ENCODE peak calls at places on chromosomes 13 and 19, in four cellular contexts. M is midbrain, Z is GM04503, T is AML-193. K is an unnamed sample.

GRCh38 chr13:112635323-112635722 is 47.4 kb upstream of the TUBGCP3 start:
- DNase-seq in M (no peak), Z (no peak), T (no peak), K (peak; percentile 10)

GRCh38 chr19:36245210-36246005 is 30.5 kb downstream of the ZNF146 start:
- DNase-seq in M (peak; percentile 8), Z (no peak), T (no peak), K (no peak)

GRCh38 chr19:9306443-9306842 is 3.2 kb downstream of the ZNF699 start:
- DNase-seq in M (no peak), Z (peak; percentile 92), T (no peak), K (no peak)

GRCh38 chr19:1407662-1408299 is 395 bp downstream of the DAZAP1 start:
- DNase-seq in M (no peak), Z (no peak), T (no peak), K (peak; percentile 73)

GRCh38 chr19:8174706-8175105 is 25.3 kb upstream of the FBN3 start:
- DNase-seq in M (no peak), Z (no peak), T (no peak), K (no peak)

GRCh38 chr19:9721861-9722260 is 46.7 kb downstream of the ZNF846 start:
- DNase-seq in M (no peak), Z (no peak), T (peak; percentile 11), K (no peak)

GRCh38 chr19:11598103-11598483 is 810 bp downstream of the ZNF627 start:
- DNase-seq in M (no peak), Z (no peak), T (no peak), K (no peak)

GRCh38 chr19:30371157-30371845 is 883 bp upstream of the ZNF536 start:
- DNase-seq in M (peak; percentile 72), Z (no peak), T (no peak), K (no peak)

GRCh38 chr13:73844986-73845385 is 289.2 kb downstream of the KLF12 start:
- DNase-seq in M (no peak), Z (no peak), T (no peak), K (no peak)

GRCh38 chr19:10408511-10409291 is 5.4 kb upstream of the CDC37 start:
- DNase-seq in M (peak; percentile 22), Z (no peak), T (peak; percentile 26), K (peak; percentile 84)

GRCh38 chr19:52941941-52942370 is 18.7 kb upstream of the ZNF888 start:
- DNase-seq in M (no peak), Z (no peak), T (no peak), K (peak; percentile 64)

GRCh38 chr13:59094149-59094548 is 1069.6 kb downstream of the DIAPH3 start:
- DNase-seq in M (no peak), Z (no peak), T (no peak), K (no peak)

GRCh38 chr19:46716013-46716671 is 772 bp downstream of the PRKD2 start:
- DNase-seq in M (no peak), Z (no peak), T (no peak), K (peak; percentile 56)

GRCh38 chr13:30466841-30467252 is 1.1 kb upstream of the HMGB1 start:
- DNase-seq in M (no peak), Z (no peak), T (peak; percentile 95), K (no peak)

GRCh38 chr19:49616945-49617344 is 23.0 kb downstream of the RRAS start:
- DNase-seq in M (no peak), Z (no peak), T (no peak), K (no peak)

GRCh38 chr19:49688531-49689132 is 762 bp upstream of the ADM5 start:
- DNase-seq in M (no peak), Z (no peak), T (no peak), K (no peak)

GRCh38 chr13:66405908-66406802 is 824.0 kb downstream of the PCDH9 start:
- DNase-seq in M (peak; percentile 28), Z (peak; percentile 18), T (no peak), K (no peak)

GRCh38 chr19:42345191-42345812 is 19.9 kb downstream of the MEGF8 start:
- DNase-seq in M (no peak), Z (peak; percentile 21), T (no peak), K (no peak)